ENCODE peak calls at places on chromosomes 7 and 10, in six cellular contexts. I is mesothelial cell of epicardium; E is endothelial cell; X is activated CD8-positive, alpha-beta T cell treated with anti-CD3 and anti-CD28 coated beads for 36 hours; D is prostate gland; T is foreskin fibroblast. H is an unnamed sample.

GRCh38 chr10:132907901-132908620 is 34.3 kb downstream of the CFAP46 start:
- DNase-seq in X (no peak), I (no peak), T (no peak), E (no peak), D (no peak), H (no peak)

GRCh38 chr10:34178196-34178595 is 636.9 kb downstream of the PARD3 start:
- DNase-seq in X (no peak), E (no peak), T (no peak), D (no peak), I (no peak), H (no peak)

GRCh38 chr10:96998329-96998888 is 166.3 kb downstream of the LCOR start:
- DNase-seq in I (no peak), D (no peak), E (no peak), X (no peak), T (peak), H (no peak)

GRCh38 chr7:98165827-98166667 is 45.2 kb upstream of the BHLHA15 start:
- DNase-seq in D (peak), X (peak), E (peak), I (peak), T (peak), H (peak)

GRCh38 chr7:116511552-116512523 is 12.3 kb downstream of the CAV2 start:
- DNase-seq in D (no peak), T (no peak), X (peak), I (no peak), E (no peak), H (peak)

GRCh38 chr10:16809074-16809718 is 8.0 kb downstream of the RSU1 start:
- DNase-seq in X (peak), D (no peak), T (no peak), I (no peak), E (peak), H (no peak)

GRCh38 chr10:77564781-77565589 is 72.6 kb downstream of the KCNMA1 start:
- DNase-seq in E (no peak), T (peak), X (no peak), I (no peak), D (no peak), H (no peak)

GRCh38 chr7:100879685-100880261 is 4.9 kb downstream of the SRRT start:
- DNase-seq in T (no peak), E (no peak), D (no peak), X (no peak), I (no peak), H (no peak)

GRCh38 chr7:99324559-99324958 is 1.1 kb upstream of the ARPC1A start:
- DNase-seq in X (no peak), I (no peak), E (no peak), T (no peak), D (no peak), H (no peak)

GRCh38 chr7:38409524-38409923 is 136.1 kb upstream of the TARP start:
- DNase-seq in X (no peak), T (no peak), I (no peak), E (no peak), D (no peak), H (no peak)

GRCh38 chr7:38413784-38414183 is 140.3 kb upstream of the TARP start:
- DNase-seq in D (no peak), X (peak), I (no peak), E (no peak), T (no peak), H (no peak)

GRCh38 chr7:38410056-38410455 is 136.6 kb upstream of the TARP start:
- DNase-seq in T (no peak), I (no peak), X (no peak), D (no peak), E (no peak), H (no peak)

GRCh38 chr7:38411404-38411803 is 138.0 kb upstream of the TARP start:
- DNase-seq in E (peak), X (peak), D (no peak), I (no peak), T (no peak), H (no peak)
- TF ChIP-seq CTCF in E (peak), X (no peak), D (no peak), I (no peak), T (no peak), H (no peak)

DNA sequence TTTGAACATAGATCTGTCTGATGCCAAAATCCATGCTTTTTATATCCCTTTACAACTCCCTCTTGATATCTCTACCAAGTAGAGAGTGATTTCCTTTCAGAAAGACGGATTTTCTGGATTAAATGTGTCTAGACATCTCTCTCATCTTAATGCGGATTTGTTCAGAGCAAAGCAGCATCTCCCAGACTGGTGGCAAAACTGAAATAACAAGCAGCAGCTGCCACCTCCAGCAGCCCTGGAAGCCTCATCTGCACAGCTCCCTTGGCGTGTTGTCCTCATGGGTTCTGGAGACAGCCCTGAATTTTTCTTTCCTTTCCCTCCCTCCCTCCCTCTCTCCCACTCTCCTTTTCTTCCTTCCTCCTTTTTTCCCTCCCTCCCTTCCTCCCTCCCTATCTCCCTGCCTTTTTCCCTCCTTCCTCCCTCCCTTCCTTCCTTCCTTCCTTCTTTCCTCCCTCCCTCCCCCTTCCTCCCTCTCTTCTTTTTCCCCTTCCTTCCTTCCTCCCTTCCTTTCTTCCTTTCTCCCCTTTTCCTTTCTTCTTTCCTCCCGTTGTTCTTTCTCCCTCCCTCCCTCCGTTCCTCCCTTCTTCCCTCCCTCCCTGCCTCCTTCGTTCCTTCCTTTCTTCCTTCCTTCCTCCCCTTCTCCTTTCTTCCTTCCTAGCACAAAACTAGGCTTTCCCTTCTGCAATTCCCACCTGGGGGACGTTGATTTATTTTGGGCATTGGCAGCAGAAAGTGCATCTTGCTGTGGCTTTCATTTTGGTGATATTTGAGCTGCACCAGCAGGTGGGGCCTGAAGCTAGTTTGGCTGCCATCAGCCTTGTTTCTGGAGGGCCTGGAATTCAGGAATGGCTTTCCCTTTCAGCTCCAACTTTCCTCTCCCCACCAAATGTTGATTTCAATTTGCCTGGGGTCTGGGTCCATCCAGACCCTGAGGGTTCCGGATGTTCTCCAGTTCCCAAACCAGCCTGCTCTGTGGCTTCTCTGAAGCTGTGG is 640.0 kb downstream of the TYW1 start:
- DNase-seq in X (no peak), T (no peak), E (no peak), I (no peak), D (no peak), H (no peak)
- TF ChIP-seq CTCF in X (no peak), T (no peak), E (no peak), I (no peak), D (no peak), H (no peak)

DNA sequence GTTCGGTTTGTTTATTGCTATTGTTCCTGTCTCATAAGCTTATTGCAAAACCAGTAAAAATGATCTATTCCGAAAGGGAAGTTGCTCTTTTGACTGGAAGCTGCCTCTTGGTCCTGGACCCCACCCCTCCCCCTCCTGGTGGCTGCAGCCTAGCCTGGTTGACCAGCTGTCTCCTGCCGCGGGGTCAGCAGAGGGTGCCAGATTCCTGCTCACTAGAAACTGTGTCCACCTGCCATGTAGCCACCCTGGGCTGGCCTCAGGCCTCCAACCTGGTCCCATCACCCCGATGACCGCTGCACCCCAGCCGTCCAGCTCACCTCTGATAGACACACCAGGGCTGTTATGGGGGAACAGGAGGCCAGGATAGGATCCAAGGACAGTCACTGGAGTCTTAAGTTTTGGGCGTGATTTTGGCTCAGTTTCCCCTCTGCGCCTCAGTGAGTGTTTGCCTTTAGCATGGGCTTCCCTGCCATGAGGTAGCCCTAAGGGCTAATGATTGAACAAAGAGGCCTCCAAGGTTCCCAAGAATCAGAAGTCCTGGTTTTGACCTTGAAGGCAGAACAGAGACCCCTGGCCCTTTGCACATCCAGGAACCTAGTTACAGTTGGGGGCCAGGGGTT is 32.9 kb upstream of the SLF2 start:
- DNase-seq in X (no peak), D (no peak), E (peak), I (no peak), T (no peak), H (no peak)
- TF ChIP-seq CTCF in X (no peak), D (no peak), E (no peak), I (no peak), T (no peak), H (no peak)

GRCh38 chr7:127598318-127598717 is 4.8 kb downstream of the FSCN3 start:
- DNase-seq in T (no peak), X (peak), E (peak), D (no peak), I (no peak), H (no peak)
- TF ChIP-seq CTCF in T (peak), X (peak), E (peak), D (no peak), I (no peak), H (no peak)

GRCh38 chr10:48535416-48536225 is 69.3 kb downstream of the ARHGAP22 start:
- DNase-seq in D (no peak), E (no peak), X (no peak), I (no peak), T (no peak), H (no peak)
- TF ChIP-seq CTCF in D (no peak), E (peak), X (no peak), I (no peak), T (no peak), H (no peak)

GRCh38 chr7:113402005-113402404 is 283.7 kb upstream of the SMIM30 start:
- DNase-seq in E (no peak), X (no peak), D (no peak), T (no peak), I (no peak), H (no peak)

GRCh38 chr7:113405296-113406056 is 287.1 kb upstream of the SMIM30 start:
- DNase-seq in T (no peak), I (no peak), E (no peak), D (no peak), X (no peak), H (no peak)

GRCh38 chr7:113408999-113409398 is 290.6 kb upstream of the SMIM30 start:
- DNase-seq in T (no peak), I (no peak), D (no peak), X (peak), E (no peak), H (no peak)

DNA sequence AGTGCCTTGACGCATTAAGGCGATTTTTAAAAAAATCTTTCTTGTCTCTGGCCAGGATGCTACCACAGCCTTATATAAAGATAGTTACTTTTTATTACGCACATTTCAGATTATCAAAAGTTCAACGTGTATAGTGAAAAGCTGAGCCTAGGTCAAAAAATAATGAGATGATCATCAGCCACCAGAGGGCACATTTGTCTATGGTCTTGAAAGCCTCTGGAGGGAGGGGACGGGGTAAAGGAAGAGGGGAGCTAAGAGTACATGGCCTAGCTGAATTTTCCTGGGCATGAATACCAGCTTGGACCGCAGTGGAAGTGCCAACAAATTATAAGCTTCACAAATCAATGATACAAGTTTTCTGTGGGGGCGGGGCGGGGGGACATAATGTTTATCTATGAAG is 285.9 kb upstream of the SMIM30 start:
- DNase-seq in T (no peak), I (no peak), E (peak), X (peak), D (no peak), H (no peak)
- TF ChIP-seq CTCF in T (no peak), I (no peak), E (peak), X (no peak), D (no peak), H (no peak)